ENCODE peak calls at places on chromosomes 1 and 21, in four cellular contexts. D is cardiac fibroblast, Q is AG10803, Y is BE2C. U is an unnamed sample.
A peak's percentile ranks its signal among the peaks of the same experiment; 100 is the strongest.

GRCh38 chr1:91092503-91092902 is 70.7 kb upstream of the ZNF644 start:
- DNase-seq in D (no peak), Q (no peak), Y (no peak), U (no peak)

GRCh38 chr21:42701706-42702456 is 48.5 kb downstream of the PDE9A start:
- DNase-seq in D (no peak), Q (no peak), Y (no peak), U (no peak)

GRCh38 chr1:16352842-16353535 is 709 bp upstream of the FBXO42 start:
- DNase-seq in D (no peak), Q (no peak), Y (no peak), U (no peak)

GRCh38 chr1:182430263-182431068 is 19.5 kb upstream of the RGSL1 start:
- DNase-seq in D (peak; percentile 14), Q (no peak), Y (no peak), U (no peak)

GRCh38 chr21:17775431-17776126 is 43.6 kb downstream of the C21orf91 start:
- DNase-seq in D (no peak), Q (no peak), Y (no peak), U (no peak)

GRCh38 chr1:172883844-172884243 is 166.9 kb downstream of the TNFSF18 start:
- DNase-seq in D (no peak), Q (no peak), Y (no peak), U (no peak)

GRCh38 chr1:53575141-53575947 is 116.1 kb downstream of the DMRTB1 start:
- DNase-seq in D (no peak), Q (no peak), Y (no peak), U (no peak)

GRCh38 chr21:32508558-32508957 is 76.8 kb downstream of the TCP10L start:
- DNase-seq in D (no peak), Q (no peak), Y (no peak), U (no peak)

GRCh38 chr1:119982006-119982405 is 85.7 kb upstream of the ADAM30 start:
- DNase-seq in D (peak; percentile 88), Q (peak; percentile 64), Y (no peak), U (peak; percentile 29)

GRCh38 chr1:2115922-2116341 is 65.7 kb downstream of the PRKCZ start:
- DNase-seq in D (no peak), Q (no peak), Y (no peak), U (no peak)

GRCh38 chr1:202806845-202807366 is 1.3 kb downstream of the KDM5B start:
- DNase-seq in D (peak; percentile 19), Q (no peak), Y (peak; percentile 35), U (no peak)

GRCh38 chr1:204358605-204359004 is 1.1 kb downstream of the PLEKHA6 start:
- DNase-seq in D (no peak), Q (no peak), Y (peak; percentile 36), U (no peak)

GRCh38 chr1:1621682-1622577 is 6.6 kb downstream of the MIB2 start:
- DNase-seq in D (no peak), Q (no peak), Y (no peak), U (no peak)

GRCh38 chr1:59177756-59178155 is 119.1 kb upstream of the FGGY start:
- DNase-seq in D (no peak), Q (peak; percentile 20), Y (peak; percentile 5), U (no peak)

GRCh38 chr1:227793079-227793947 is 22.2 kb upstream of the PRSS38 start:
- DNase-seq in D (no peak), Q (no peak), Y (no peak), U (no peak)

GRCh38 chr21:42411197-42411869 is 7.6 kb downstream of the UBASH3A start:
- DNase-seq in D (no peak), Q (no peak), Y (no peak), U (no peak)

GRCh38 chr21:34936299-34936698 is 112.8 kb downstream of the RUNX1 start:
- DNase-seq in D (no peak), Q (peak; percentile 70), Y (no peak), U (no peak)

GRCh38 chr21:34229361-34229760 is 134.4 kb upstream of the KCNE2 start:
- DNase-seq in D (no peak), Q (no peak), Y (no peak), U (no peak)

GRCh38 chr1:192474080-192474683 is 101.4 kb upstream of the RGS1 start:
- DNase-seq in D (peak; percentile 59), Q (peak; percentile 12), Y (no peak), U (no peak)

GRCh38 chr21:26394341-26394740 is 178.7 kb downstream of the CYYR1 start:
- DNase-seq in D (no peak), Q (no peak), Y (no peak), U (no peak)

GRCh38 chr1:240405751-240406150 is 206.2 kb downstream of the GREM2 start:
- DNase-seq in D (no peak), Q (no peak), Y (no peak), U (no peak)

GRCh38 chr1:77143529-77144121 is 75.6 kb downstream of the PIGK start:
- DNase-seq in D (peak; percentile 31), Q (peak; percentile 12), Y (no peak), U (no peak)

GRCh38 chr1:228030451-228031201 is 23.8 kb downstream of the WNT3A start:
- DNase-seq in D (no peak), Q (no peak), Y (no peak), U (no peak)

GRCh38 chr1:40182956-40183710 is 21.9 kb downstream of the RLF start:
- DNase-seq in D (peak; percentile 59), Q (peak; percentile 25), Y (peak; percentile 9), U (no peak)

GRCh38 chr1:169466259-169467230 is 19.2 kb downstream of the SLC19A2 start:
- DNase-seq in D (peak; percentile 70), Q (peak; percentile 52), Y (peak; percentile 33), U (peak; percentile 14)

GRCh38 chr1:206490643-206491421 is 16.5 kb upstream of the RASSF5 start:
- DNase-seq in D (peak; percentile 43), Q (peak; percentile 58), Y (no peak), U (no peak)

GRCh38 chr1:237539055-237539454 is 351.7 kb downstream of the ZP4 start:
- DNase-seq in D (no peak), Q (no peak), Y (no peak), U (no peak)

GRCh38 chr21:16570196-16570595 is 840.4 kb downstream of the USP25 start:
- DNase-seq in D (peak; percentile 45), Q (no peak), Y (no peak), U (no peak)

GRCh38 chr1:205774277-205775014 is 836 bp downstream of the RAB29 start:
- DNase-seq in D (peak; percentile 15), Q (no peak), Y (peak; percentile 16), U (no peak)

GRCh38 chr1:114008352-114009041 is 29.2 kb downstream of the OLFML3 start:
- DNase-seq in D (no peak), Q (peak; percentile 53), Y (no peak), U (no peak)

GRCh38 chr1:119009300-119009660 is 21.1 kb upstream of the TBX15 start:
- DNase-seq in D (peak; percentile 53), Q (no peak), Y (no peak), U (no peak)

GRCh38 chr1:237197470-237198425 is 155.8 kb downstream of the RYR2 start:
- DNase-seq in D (no peak), Q (no peak), Y (no peak), U (no peak)

GRCh38 chr1:82778612-82779011 is 977.9 kb downstream of the ADGRL2 start:
- DNase-seq in D (peak; percentile 15), Q (no peak), Y (peak; percentile 29), U (no peak)

GRCh38 chr21:33924766-33925100 is 9.1 kb upstream of the ATP5PO start:
- DNase-seq in D (no peak), Q (no peak), Y (peak; percentile 41), U (no peak)

DNA sequence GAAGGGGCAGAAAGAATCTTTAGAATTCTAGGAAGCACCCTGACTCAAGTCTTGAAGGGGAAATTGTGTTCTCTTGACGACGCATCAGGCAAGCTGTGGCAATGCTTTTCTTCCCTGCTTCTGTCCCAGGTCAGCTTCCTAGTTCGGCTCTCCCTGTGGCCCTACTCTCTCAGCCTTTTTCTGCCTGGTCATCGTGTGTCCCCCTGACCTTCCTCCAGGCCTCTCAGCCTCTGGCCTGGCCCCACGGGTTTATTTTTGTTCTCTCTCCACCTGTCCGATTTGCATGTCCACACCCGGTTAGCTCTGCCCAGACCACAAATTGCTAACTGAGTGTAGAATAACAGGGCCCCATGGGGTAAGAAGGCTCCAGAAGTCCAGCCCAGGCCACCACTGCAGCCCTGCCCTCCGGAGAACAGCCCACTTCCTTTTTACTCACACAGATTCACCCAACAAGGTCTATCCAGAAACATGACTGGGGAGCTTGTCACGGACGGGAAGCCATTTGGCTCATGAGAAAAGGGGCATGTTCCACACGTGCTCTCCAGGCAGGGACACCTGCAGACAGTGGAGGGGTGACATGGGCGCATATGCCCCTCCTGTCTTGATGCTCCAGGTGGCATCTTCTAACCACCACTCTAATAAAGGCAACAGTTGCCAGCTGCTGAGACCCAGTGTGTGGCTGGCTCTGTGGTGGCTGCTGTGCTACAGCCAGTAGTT is 9.8 kb downstream of the KCNN3 start:
- DNase-seq in D (peak; percentile 25), Q (no peak), Y (no peak), U (no peak)
- H3K4me3 ChIP-seq in D (no peak overlapping the region), Q (no peak overlapping the region), Y (no peak overlapping the region), U (no peak overlapping the region)

GRCh38 chr21:44094832-44095231 is 12.4 kb upstream of the PWP2 start:
- DNase-seq in D (no peak), Q (no peak), Y (no peak), U (no peak)
- TF ChIP-seq CTCF in D (no peak), Q (no peak), Y (no peak), U (no peak)

DNA sequence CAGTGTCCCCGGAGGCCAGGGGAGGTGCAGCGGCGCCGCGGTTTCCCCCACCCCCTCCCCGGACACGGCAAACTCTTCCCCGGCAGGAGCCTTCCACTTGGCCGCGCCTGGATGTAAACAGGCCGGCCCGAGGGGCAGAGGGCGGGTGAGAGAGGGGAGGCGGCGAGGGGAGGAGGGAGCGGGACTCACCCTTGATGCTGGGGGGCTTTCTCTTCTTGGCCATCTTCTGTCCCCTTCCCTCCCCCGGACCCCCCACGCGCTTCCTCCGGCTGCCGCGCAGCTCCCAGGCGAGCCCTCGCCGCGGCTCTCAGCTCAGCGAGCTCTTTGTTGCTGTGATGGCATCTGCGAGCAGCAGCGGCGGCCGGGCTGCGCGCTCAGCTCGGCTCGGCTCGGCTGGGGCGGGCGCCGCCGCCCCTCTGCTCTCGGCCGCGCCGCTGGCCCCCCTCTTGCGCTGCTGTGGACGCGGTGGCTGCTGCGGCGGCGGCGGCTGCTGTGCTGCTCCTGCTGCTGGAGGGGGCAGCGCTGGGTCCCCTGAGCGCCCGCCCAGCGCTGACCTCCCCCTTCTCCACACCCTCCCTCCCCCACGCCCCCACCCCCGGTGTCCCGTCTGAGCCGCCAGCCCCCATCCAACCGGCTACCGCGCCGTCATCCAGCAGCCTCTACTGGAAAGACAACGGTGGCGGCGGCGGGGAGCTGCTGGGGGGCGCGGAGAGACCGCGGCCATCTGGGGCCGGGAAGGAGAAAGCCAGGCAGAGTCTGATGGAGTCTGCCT is 4.9 kb upstream of the SLC44A5 start:
- DNase-seq in D (peak; percentile 23), Q (peak; percentile 34), Y (peak; percentile 26), U (no peak)
- H3K4me3 ChIP-seq in D (peak overlapping the region; percentile 48), Q (peak overlapping the region; percentile 57), Y (peak overlapping the region; percentile 41), U (peak overlapping the region; percentile 52)

DNA sequence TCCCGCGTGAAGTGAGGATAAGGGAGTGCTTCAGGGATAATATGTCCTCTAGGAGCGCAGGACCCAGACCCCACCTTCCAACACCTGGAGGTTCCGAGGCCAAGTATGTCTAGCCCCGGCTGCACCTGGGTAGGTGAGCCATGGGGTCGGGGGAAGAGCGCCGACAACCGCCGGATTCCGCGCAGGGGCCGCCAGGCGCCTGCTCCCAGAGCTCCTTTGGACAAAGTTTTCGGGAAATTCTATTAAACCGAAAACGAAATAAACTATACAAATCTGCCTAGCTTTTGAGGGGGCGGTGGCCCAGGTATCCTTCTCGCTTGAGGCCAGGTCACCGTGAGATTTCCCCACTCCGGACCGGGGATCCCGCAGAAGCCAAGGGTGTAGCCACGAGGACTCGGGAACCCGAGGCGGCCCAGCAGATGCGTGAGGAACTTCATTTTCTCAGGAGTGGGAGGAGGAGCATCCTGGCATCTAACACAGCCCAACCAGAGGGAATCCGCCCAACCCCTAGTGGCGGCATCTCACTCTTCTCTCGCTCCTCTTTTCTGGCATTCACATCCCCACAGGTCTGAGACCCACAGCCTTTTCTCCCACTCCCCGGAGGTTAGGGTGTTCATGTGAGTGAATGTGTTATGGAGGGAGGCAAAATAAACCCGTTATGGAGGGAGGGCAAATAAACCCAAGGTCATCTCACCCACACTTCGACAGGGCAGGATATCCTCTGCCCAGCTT is 2.3 kb upstream of the DMRTA2 start:
- DNase-seq in D (no peak), Q (peak; percentile 29), Y (no peak), U (no peak)
- TF ChIP-seq CTCF in D (no peak), Q (peak; percentile 14), Y (no peak), U (peak; percentile 7)